ENCODE peak calls at places on chromosomes 16 and 17, in four cellular contexts. B is breast epithelium; I is CD8-positive, alpha-beta T cell; P is adrenal gland. N is an unnamed sample.

GRCh38 chr17:65987988-65988387 is 203.9 kb downstream of the CEP112 start:
- DNase-seq in B (no peak), I (no peak), P (no peak), N (no peak)

GRCh38 chr16:89116341-89117238 is 22.9 kb downstream of the ACSF3 start:
- DNase-seq in B (no peak), I (no peak), P (no peak), N (no peak)

GRCh38 chr17:77124192-77124908 is 16.4 kb upstream of the SEC14L1 start:
- DNase-seq in B (peak; percentile 42), I (no peak), P (peak; percentile 51), N (no peak)

GRCh38 chr16:68776821-68777485 is 39.9 kb downstream of the CDH1 start:
- DNase-seq in B (no peak), I (no peak), P (no peak), N (no peak)

GRCh38 chr16:56345406-56346050 is 79.8 kb downstream of the AMFR start:
- DNase-seq in B (no peak), I (no peak), P (no peak), N (no peak)

GRCh38 chr17:35900280-35900679 is 20.1 kb upstream of the CCL5 start:
- DNase-seq in B (no peak), I (peak; percentile 42), P (no peak), N (no peak)

GRCh38 chr16:75416904-75417565 is 16.3 kb downstream of the CFDP1 start:
- DNase-seq in B (no peak), I (no peak), P (no peak), N (no peak)

GRCh38 chr17:2081564-2081963 is 26.7 kb downstream of the HIC1 start:
- DNase-seq in B (no peak), I (no peak), P (no peak), N (no peak)

GRCh38 chr16:83214671-83215070 is 587.9 kb downstream of the CDH13 start:
- DNase-seq in B (no peak), I (no peak), P (no peak), N (no peak)

GRCh38 chr17:1709971-1710806 is at the start of gene TLCD2:
- DNase-seq in B (no peak), I (no peak), P (peak; percentile 77), N (peak; percentile 78)

GRCh38 chr17:72095316-72095715 is 25.5 kb upstream of the SOX9 start:
- DNase-seq in B (no peak), I (no peak), P (no peak), N (no peak)
- H3K4me1 ChIP-seq in B (no peaks in the 10 kb centered on the region), I (no peaks in the 10 kb centered on the region), P (no peaks in the 10 kb centered on the region), N (no peaks in the 10 kb centered on the region)

DNA sequence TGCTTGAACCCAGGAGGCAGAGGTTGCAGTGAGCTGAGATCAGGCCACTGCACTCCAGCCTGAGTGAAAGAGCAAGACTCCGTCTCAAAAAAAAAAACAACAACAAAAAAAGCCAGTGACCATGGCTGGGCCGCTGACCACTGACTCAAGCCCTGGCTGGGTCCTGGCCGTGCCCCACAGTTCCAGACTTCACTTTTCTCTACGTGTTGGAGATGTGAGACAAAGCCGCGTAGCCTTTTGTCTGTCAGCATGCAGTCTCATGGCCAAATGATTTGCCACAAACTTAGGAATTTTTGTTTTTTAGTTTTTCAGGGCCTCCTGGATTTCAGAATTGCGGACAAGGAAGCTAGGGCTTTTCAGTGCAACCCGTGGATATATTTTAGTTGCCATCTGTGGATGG is 89.3 kb upstream of the CIBAR2 start:
- DNase-seq in B (no peak), I (no peak), P (peak; percentile 62), N (no peak)
- H3K4me1 ChIP-seq in B (peaks cover 13% of the 10 kb centered on the region), I (no peaks in the 10 kb centered on the region), P (peaks cover 75% of the 10 kb centered on the region), N (peaks cover 20% of the 10 kb centered on the region)

GRCh38 chr17:34252890-34253525 is 2.1 kb upstream of the CCL2 start:
- DNase-seq in B (no peak), I (no peak), P (no peak), N (no peak)
- H3K4me1 ChIP-seq in B (peaks cover 24% of the 10 kb centered on the region), I (no peaks in the 10 kb centered on the region), P (peaks cover 73% of the 10 kb centered on the region), N (peaks cover 32% of the 10 kb centered on the region)

DNA sequence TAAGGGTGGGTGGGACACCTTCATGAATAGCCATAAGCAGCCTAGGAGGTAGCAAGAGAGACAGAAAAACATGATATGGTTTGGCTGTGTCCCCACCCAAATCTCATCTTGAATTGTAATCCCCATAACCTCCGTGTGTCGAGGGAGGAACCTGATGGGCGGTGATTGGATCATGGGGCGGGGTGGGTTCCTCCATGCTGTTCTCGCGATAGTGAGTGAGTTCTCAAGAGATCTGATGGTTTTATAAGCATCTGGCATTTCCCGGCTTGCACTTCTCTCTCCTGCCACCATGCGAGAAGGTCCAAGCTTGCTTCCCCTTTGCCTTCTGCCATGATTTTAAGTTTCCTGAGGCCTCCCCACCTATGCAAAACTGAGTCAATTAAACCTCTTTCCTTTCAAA is 259.1 kb upstream of the ERCC4 start:
- DNase-seq in B (no peak), I (no peak), P (no peak), N (no peak)
- H3K4me1 ChIP-seq in B (no peaks in the 10 kb centered on the region), I (no peaks in the 10 kb centered on the region), P (no peaks in the 10 kb centered on the region), N (no peaks in the 10 kb centered on the region)

DNA sequence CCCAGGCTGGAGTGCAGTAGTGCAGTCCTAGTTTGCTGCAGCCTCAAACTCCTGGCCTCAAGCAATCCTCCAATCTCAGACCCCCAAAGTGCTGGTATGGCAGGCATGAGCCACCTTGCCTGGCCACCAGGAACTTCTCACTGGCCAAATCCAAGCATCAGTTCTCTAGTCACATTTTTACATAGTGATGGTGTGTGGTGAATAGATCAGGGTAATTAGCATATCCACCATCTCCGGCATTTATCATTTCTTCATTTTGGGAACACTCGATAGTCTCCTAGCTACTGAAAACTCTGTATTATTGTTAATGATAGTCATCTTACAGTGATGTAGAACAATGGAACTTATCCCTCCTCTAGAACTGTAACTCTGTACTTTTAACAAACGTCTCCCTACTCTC is 58.3 kb downstream of the RAB11FIP4 start:
- DNase-seq in B (no peak), I (no peak), P (no peak), N (no peak)
- H3K4me1 ChIP-seq in B (no peaks in the 10 kb centered on the region), I (no peaks in the 10 kb centered on the region), P (no peaks in the 10 kb centered on the region), N (peaks cover 4% of the 10 kb centered on the region)

DNA sequence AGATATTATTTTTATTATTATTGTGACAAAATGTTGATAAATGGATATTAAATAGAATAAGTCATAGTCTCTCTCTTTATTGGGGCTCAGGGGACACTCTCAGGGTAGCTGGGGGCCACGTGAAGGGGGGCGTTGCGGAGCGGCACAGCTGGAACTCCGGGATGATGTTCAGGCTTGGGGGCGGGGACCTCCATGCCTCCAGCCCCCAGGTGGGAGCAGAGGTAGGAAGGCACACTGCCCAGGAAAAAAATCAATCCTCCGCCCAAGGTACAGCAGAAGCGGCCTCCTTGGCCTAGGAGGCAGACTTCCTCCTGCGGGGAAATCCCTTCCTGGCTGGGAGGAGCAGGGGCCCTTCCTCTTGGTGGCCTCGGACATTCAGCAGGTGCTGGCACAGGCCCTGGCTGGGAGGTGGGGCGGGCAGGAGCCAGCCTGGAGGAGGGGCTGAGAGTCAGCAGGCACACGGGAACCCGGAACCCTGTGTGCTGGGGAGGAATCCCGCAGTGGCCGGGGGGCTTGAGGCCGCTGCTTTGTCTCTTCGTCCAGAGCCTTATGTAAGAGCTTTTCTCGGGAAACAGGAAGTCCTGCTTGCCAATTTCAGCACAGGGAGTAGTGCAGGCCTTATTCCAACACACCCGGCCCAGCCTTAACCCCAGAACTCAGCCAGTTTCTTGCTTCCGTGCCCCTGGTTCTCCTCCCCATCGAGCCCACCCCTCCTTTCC is 566 bp upstream of the TNFSF13 start:
- DNase-seq in B (peak; percentile 98), I (no peak), P (peak; percentile 94), N (peak; percentile 93)
- H3K4me1 ChIP-seq in B (peaks cover 28% of the 10 kb centered on the region), I (peaks cover 51% of the 10 kb centered on the region), P (peaks cover 47% of the 10 kb centered on the region), N (no peaks in the 10 kb centered on the region)

N was measured in lung.